ENCODE peak calls at places on chromosomes 11 and 22, in ten cellular contexts. One of them, this sample, is unnamed.

GRCh38 chr11:9076046-9076445 is 15.4 kb downstream of the SCUBE2 start:
- DNase-seq in adrenal gland: no peak
- DNase-seq in sigmoid colon: no peak
- DNase-seq in DND-41: no peak
- DNase-seq in cardiac muscle cell: no peak
- DNase-seq in Right ventricle myocardium inferior: no peak
- DNase-seq in LHCN-M2: no peak
- DNase-seq in astrocyte of the cerebellum: no peak
- DNase-seq in NCI-H1417: no peak
- DNase-seq in non-pigmented ciliary epithelial cell: no peak
- DNase-seq in this sample: no peak

GRCh38 chr22:46572911-46573780 is 35.7 kb upstream of the CELSR1 start:
- DNase-seq in adrenal gland: peak; percentile 14
- DNase-seq in LHCN-M2: no peak
- DNase-seq in astrocyte of the cerebellum: no peak
- DNase-seq in NCI-H1417: no peak
- DNase-seq in cardiac muscle cell: no peak
- DNase-seq in sigmoid colon: peak; percentile 59
- DNase-seq in Right ventricle myocardium inferior: peak; percentile 59
- DNase-seq in non-pigmented ciliary epithelial cell: no peak
- DNase-seq in DND-41: no peak
- DNase-seq in this sample: no peak

GRCh38 chr11:406796-407650 is 7.8 kb downstream of the SIGIRR start:
- DNase-seq in NCI-H1417: no peak
- DNase-seq in cardiac muscle cell: peak; percentile 84
- DNase-seq in Right ventricle myocardium inferior: peak; percentile 92
- DNase-seq in DND-41: peak; percentile 97
- DNase-seq in sigmoid colon: peak; percentile 91
- DNase-seq in non-pigmented ciliary epithelial cell: no peak
- DNase-seq in LHCN-M2: peak; percentile 37
- DNase-seq in astrocyte of the cerebellum: peak; percentile 22
- DNase-seq in adrenal gland: peak; percentile 71
- DNase-seq in this sample: peak; percentile 74

GRCh38 chr11:96161271-96162089 is 181.5 kb downstream of the MAML2 start:
- DNase-seq in DND-41: no peak
- DNase-seq in NCI-H1417: no peak
- DNase-seq in adrenal gland: no peak
- DNase-seq in Right ventricle myocardium inferior: no peak
- DNase-seq in LHCN-M2: no peak
- DNase-seq in sigmoid colon: no peak
- DNase-seq in non-pigmented ciliary epithelial cell: no peak
- DNase-seq in astrocyte of the cerebellum: no peak
- DNase-seq in cardiac muscle cell: no peak
- DNase-seq in this sample: no peak

GRCh38 chr11:80082386-80082785 is 641.6 kb upstream of the TENM4 start:
- DNase-seq in cardiac muscle cell: no peak
- DNase-seq in astrocyte of the cerebellum: no peak
- DNase-seq in DND-41: no peak
- DNase-seq in non-pigmented ciliary epithelial cell: no peak
- DNase-seq in LHCN-M2: no peak
- DNase-seq in adrenal gland: no peak
- DNase-seq in NCI-H1417: no peak
- DNase-seq in Right ventricle myocardium inferior: no peak
- DNase-seq in sigmoid colon: no peak
- DNase-seq in this sample: no peak

GRCh38 chr11:118133816-118134215 is 18.8 kb downstream of the SCN4B start:
- DNase-seq in NCI-H1417: no peak
- DNase-seq in LHCN-M2: no peak
- DNase-seq in non-pigmented ciliary epithelial cell: no peak
- DNase-seq in sigmoid colon: peak; percentile 53
- DNase-seq in cardiac muscle cell: no peak
- DNase-seq in Right ventricle myocardium inferior: no peak
- DNase-seq in DND-41: no peak
- DNase-seq in adrenal gland: no peak
- DNase-seq in astrocyte of the cerebellum: no peak
- DNase-seq in this sample: no peak

GRCh38 chr11:126355926-126356897 is 726 bp downstream of the ST3GAL4 start:
- DNase-seq in cardiac muscle cell: peak; percentile 39
- DNase-seq in sigmoid colon: peak; percentile 80
- DNase-seq in adrenal gland: peak; percentile 76
- DNase-seq in Right ventricle myocardium inferior: no peak
- DNase-seq in NCI-H1417: peak; percentile 64
- DNase-seq in DND-41: peak; percentile 60
- DNase-seq in astrocyte of the cerebellum: no peak
- DNase-seq in LHCN-M2: peak; percentile 71
- DNase-seq in non-pigmented ciliary epithelial cell: no peak
- DNase-seq in this sample: no peak

GRCh38 chr11:3058753-3059664 is 1.8 kb upstream of the CARS1 start:
- DNase-seq in LHCN-M2: peak; percentile 76
- DNase-seq in cardiac muscle cell: no peak
- DNase-seq in DND-41: no peak
- DNase-seq in adrenal gland: no peak
- DNase-seq in NCI-H1417: no peak
- DNase-seq in astrocyte of the cerebellum: no peak
- DNase-seq in non-pigmented ciliary epithelial cell: peak; percentile 72
- DNase-seq in Right ventricle myocardium inferior: no peak
- DNase-seq in sigmoid colon: no peak
- DNase-seq in this sample: no peak

GRCh38 chr11:8693010-8693551 is 10.5 kb downstream of the RPL27A start:
- DNase-seq in cardiac muscle cell: no peak
- DNase-seq in astrocyte of the cerebellum: no peak
- DNase-seq in adrenal gland: no peak
- DNase-seq in DND-41: no peak
- DNase-seq in non-pigmented ciliary epithelial cell: no peak
- DNase-seq in LHCN-M2: peak; percentile 86
- DNase-seq in sigmoid colon: no peak
- DNase-seq in Right ventricle myocardium inferior: no peak
- DNase-seq in NCI-H1417: no peak
- DNase-seq in this sample: peak; percentile 2

GRCh38 chr11:4891996-4892640 is 10.4 kb downstream of the OR51T1 start:
- DNase-seq in adrenal gland: no peak
- DNase-seq in non-pigmented ciliary epithelial cell: peak; percentile 60
- DNase-seq in DND-41: no peak
- DNase-seq in sigmoid colon: no peak
- DNase-seq in astrocyte of the cerebellum: peak; percentile 91
- DNase-seq in LHCN-M2: peak; percentile 96
- DNase-seq in cardiac muscle cell: no peak
- DNase-seq in NCI-H1417: no peak
- DNase-seq in Right ventricle myocardium inferior: no peak
- DNase-seq in this sample: no peak

GRCh38 chr22:27445876-27446275 is 355.7 kb downstream of the MN1 start:
- DNase-seq in sigmoid colon: peak; percentile 86
- DNase-seq in non-pigmented ciliary epithelial cell: no peak
- DNase-seq in NCI-H1417: no peak
- DNase-seq in adrenal gland: peak; percentile 26
- DNase-seq in DND-41: no peak
- DNase-seq in astrocyte of the cerebellum: no peak
- DNase-seq in Right ventricle myocardium inferior: no peak
- DNase-seq in LHCN-M2: no peak
- DNase-seq in cardiac muscle cell: no peak
- DNase-seq in this sample: peak; percentile 58

GRCh38 chr11:38824573-38824972 is 2226.5 kb upstream of the RAG2 start:
- DNase-seq in astrocyte of the cerebellum: no peak
- DNase-seq in adrenal gland: no peak
- DNase-seq in LHCN-M2: peak; percentile 1
- DNase-seq in non-pigmented ciliary epithelial cell: no peak
- DNase-seq in NCI-H1417: peak; percentile 3
- DNase-seq in cardiac muscle cell: peak; percentile 9
- DNase-seq in Right ventricle myocardium inferior: no peak
- DNase-seq in DND-41: no peak
- DNase-seq in sigmoid colon: no peak
- DNase-seq in this sample: no peak

GRCh38 chr11:32438883-32439487 is 3.6 kb upstream of the WT1 start:
- DNase-seq in DND-41: no peak
- DNase-seq in cardiac muscle cell: peak; percentile 69
- DNase-seq in astrocyte of the cerebellum: no peak
- DNase-seq in LHCN-M2: peak; percentile 57
- DNase-seq in NCI-H1417: no peak
- DNase-seq in Right ventricle myocardium inferior: no peak
- DNase-seq in adrenal gland: no peak
- DNase-seq in sigmoid colon: no peak
- DNase-seq in non-pigmented ciliary epithelial cell: no peak
- DNase-seq in this sample: peak; percentile 50

GRCh38 chr11:12694182-12694531 is 19.9 kb downstream of the TEAD1 start:
- DNase-seq in sigmoid colon: no peak
- DNase-seq in NCI-H1417: no peak
- DNase-seq in non-pigmented ciliary epithelial cell: no peak
- DNase-seq in adrenal gland: peak; percentile 42
- DNase-seq in cardiac muscle cell: no peak
- DNase-seq in LHCN-M2: no peak
- DNase-seq in astrocyte of the cerebellum: no peak
- DNase-seq in DND-41: no peak
- DNase-seq in Right ventricle myocardium inferior: no peak
- DNase-seq in this sample: no peak

GRCh38 chr11:10041803-10042202 is 252.2 kb downstream of the SBF2 start:
- DNase-seq in sigmoid colon: no peak
- DNase-seq in astrocyte of the cerebellum: no peak
- DNase-seq in LHCN-M2: no peak
- DNase-seq in adrenal gland: no peak
- DNase-seq in DND-41: no peak
- DNase-seq in Right ventricle myocardium inferior: no peak
- DNase-seq in NCI-H1417: no peak
- DNase-seq in non-pigmented ciliary epithelial cell: no peak
- DNase-seq in cardiac muscle cell: no peak
- DNase-seq in this sample: no peak

GRCh38 chr11:69044111-69045013 is 4.4 kb upstream of the TPCN2 start:
- DNase-seq in LHCN-M2: peak; percentile 74
- DNase-seq in Right ventricle myocardium inferior: peak; percentile 82
- DNase-seq in cardiac muscle cell: peak; percentile 82
- DNase-seq in astrocyte of the cerebellum: peak; percentile 81
- DNase-seq in adrenal gland: peak; percentile 80
- DNase-seq in sigmoid colon: peak; percentile 92
- DNase-seq in NCI-H1417: peak; percentile 16
- DNase-seq in non-pigmented ciliary epithelial cell: peak; percentile 19
- DNase-seq in DND-41: peak; percentile 22
- DNase-seq in this sample: peak; percentile 69

GRCh38 chr11:2406878-2407410 is 6.4 kb downstream of the TSSC4 start:
- DNase-seq in NCI-H1417: no peak
- DNase-seq in LHCN-M2: no peak
- DNase-seq in Right ventricle myocardium inferior: no peak
- DNase-seq in astrocyte of the cerebellum: no peak
- DNase-seq in sigmoid colon: no peak
- DNase-seq in DND-41: no peak
- DNase-seq in non-pigmented ciliary epithelial cell: no peak
- DNase-seq in cardiac muscle cell: no peak
- DNase-seq in adrenal gland: no peak
- DNase-seq in this sample: no peak

GRCh38 chr11:74647404-74647803 is 55.0 kb downstream of the POLD3 start:
- DNase-seq in sigmoid colon: no peak
- DNase-seq in NCI-H1417: no peak
- DNase-seq in DND-41: no peak
- DNase-seq in astrocyte of the cerebellum: no peak
- DNase-seq in adrenal gland: no peak
- DNase-seq in cardiac muscle cell: no peak
- DNase-seq in LHCN-M2: peak; percentile 31
- DNase-seq in non-pigmented ciliary epithelial cell: peak; percentile 6
- DNase-seq in Right ventricle myocardium inferior: no peak
- DNase-seq in this sample: no peak

GRCh38 chr11:93606721-93607120 is 54.8 kb upstream of the CEP295 start:
- DNase-seq in cardiac muscle cell: no peak
- DNase-seq in non-pigmented ciliary epithelial cell: no peak
- DNase-seq in sigmoid colon: no peak
- DNase-seq in NCI-H1417: no peak
- DNase-seq in adrenal gland: no peak
- DNase-seq in LHCN-M2: no peak
- DNase-seq in Right ventricle myocardium inferior: no peak
- DNase-seq in astrocyte of the cerebellum: no peak
- DNase-seq in DND-41: no peak
- DNase-seq in this sample: no peak

GRCh38 chr22:20532256-20532993 is 25.0 kb downstream of the MED15 start:
- DNase-seq in non-pigmented ciliary epithelial cell: no peak
- DNase-seq in Right ventricle myocardium inferior: no peak
- DNase-seq in sigmoid colon: no peak
- DNase-seq in NCI-H1417: no peak
- DNase-seq in LHCN-M2: peak; percentile 55
- DNase-seq in adrenal gland: no peak
- DNase-seq in DND-41: no peak
- DNase-seq in cardiac muscle cell: no peak
- DNase-seq in astrocyte of the cerebellum: no peak
- DNase-seq in this sample: no peak

GRCh38 chr11:119006696-119007095 is 8.8 kb downstream of the CENATAC start:
- DNase-seq in sigmoid colon: peak; percentile 12
- DNase-seq in Right ventricle myocardium inferior: no peak
- DNase-seq in DND-41: no peak
- DNase-seq in cardiac muscle cell: no peak
- DNase-seq in adrenal gland: no peak
- DNase-seq in NCI-H1417: no peak
- DNase-seq in astrocyte of the cerebellum: no peak
- DNase-seq in LHCN-M2: no peak
- DNase-seq in non-pigmented ciliary epithelial cell: no peak
- DNase-seq in this sample: no peak

GRCh38 chr11:94567181-94567670 is at the start of gene PIWIL4:
- DNase-seq in non-pigmented ciliary epithelial cell: no peak
- DNase-seq in NCI-H1417: no peak
- DNase-seq in cardiac muscle cell: no peak
- DNase-seq in DND-41: no peak
- DNase-seq in adrenal gland: no peak
- DNase-seq in LHCN-M2: no peak
- DNase-seq in Right ventricle myocardium inferior: no peak
- DNase-seq in sigmoid colon: no peak
- DNase-seq in astrocyte of the cerebellum: no peak
- DNase-seq in this sample: no peak

GRCh38 chr11:46391578-46392420 is at the start of gene CHRM4:
- DNase-seq in Right ventricle myocardium inferior: no peak
- DNase-seq in DND-41: no peak
- DNase-seq in astrocyte of the cerebellum: no peak
- DNase-seq in sigmoid colon: peak; percentile 53
- DNase-seq in adrenal gland: no peak
- DNase-seq in cardiac muscle cell: peak; percentile 79
- DNase-seq in LHCN-M2: peak; percentile 41
- DNase-seq in non-pigmented ciliary epithelial cell: no peak
- DNase-seq in NCI-H1417: peak; percentile 86
- DNase-seq in this sample: no peak

GRCh38 chr11:25615076-25615475 is 716.9 kb upstream of the ANO3 start:
- DNase-seq in non-pigmented ciliary epithelial cell: no peak
- DNase-seq in Right ventricle myocardium inferior: no peak
- DNase-seq in NCI-H1417: no peak
- DNase-seq in LHCN-M2: peak; percentile 81
- DNase-seq in sigmoid colon: no peak
- DNase-seq in DND-41: no peak
- DNase-seq in astrocyte of the cerebellum: no peak
- DNase-seq in cardiac muscle cell: no peak
- DNase-seq in adrenal gland: no peak
- DNase-seq in this sample: no peak